ENCODE peak calls at places on chromosomes 12 and 14, in nine cellular contexts. B is non-pigmented ciliary epithelial cell; A is activated T-helper 1 cell treated with anti-CD3 and anti-CD28 coated beads, Interleukin-2, amount 50 U/mL, for 16 hours; Y is CD4-positive, alpha-beta T cell; Z is EH; X is Caki2; H is MM.1S; E is stimulated activated CD8-positive, alpha-beta memory T cell treated with anti-CD3 and anti-CD28 coated beads, Interleukin-4, amount 100 ng/mL, for 1 hour; D is foreskin fibroblast. G is an unnamed sample.

GRCh38 chr12:131752457-131752856 is 41.6 kb downstream of the SFSWAP start:
- DNase-seq in B (no peak), A (no peak), Y (no peak), Z (no peak), X (no peak), H (no peak), E (no peak), D (no peak), G (no peak)

GRCh38 chr12:132202929-132203721 is 58.9 kb downstream of the NOC4L start:
- DNase-seq in B (no peak), A (no peak), Y (no peak), Z (no peak), X (no peak), H (no peak), E (no peak), D (no peak), G (no peak)

GRCh38 chr12:115190191-115190590 is 506.2 kb upstream of the TBX3 start:
- DNase-seq in B (no peak), A (no peak), Y (no peak), Z (no peak), X (no peak), H (no peak), E (no peak), D (peak), G (no peak)

GRCh38 chr12:29164477-29165163 is 15.5 kb downstream of the FAR2 start:
- DNase-seq in B (peak), A (no peak), Y (no peak), Z (peak), X (peak), H (peak), E (no peak), D (peak), G (peak)

GRCh38 chr14:56172571-56172971 is 54.4 kb downstream of the PELI2 start:
- DNase-seq in B (peak), A (no peak), Y (no peak), Z (peak), X (peak), H (no peak), E (no peak), D (peak), G (peak)

GRCh38 chr12:85679296-85679695 is 156.9 kb downstream of the RASSF9 start:
- DNase-seq in B (no peak), A (no peak), Y (no peak), Z (no peak), X (no peak), H (no peak), E (no peak), D (no peak), G (no peak)

GRCh38 chr14:37197421-37198272 is at the start of gene MIPOL1:
- DNase-seq in B (no peak), A (no peak), Y (no peak), Z (peak), X (peak), H (no peak), E (no peak), D (peak), G (peak)

GRCh38 chr12:43758247-43758727 is 303 bp downstream of the PUS7L start:
- DNase-seq in B (no peak), A (no peak), Y (no peak), Z (peak), X (no peak), H (peak), E (peak), D (peak), G (peak)

GRCh38 chr14:61659582-61659981 is 35.7 kb upstream of the HIF1A start:
- DNase-seq in B (no peak), A (no peak), Y (no peak), Z (peak), X (no peak), H (no peak), E (no peak), D (peak), G (no peak)

GRCh38 chr12:6745751-6746525 is 7.0 kb downstream of the MLF2 start:
- DNase-seq in B (no peak), A (no peak), Y (peak), Z (no peak), X (peak), H (no peak), E (no peak), D (no peak), G (no peak)

GRCh38 chr12:62813031-62813829 is 121.7 kb downstream of the PPM1H start:
- DNase-seq in B (no peak), A (no peak), Y (no peak), Z (peak), X (no peak), H (peak), E (no peak), D (peak), G (peak)

GRCh38 chr14:76742961-76743360 is 18.3 kb upstream of the VASH1 start:
- DNase-seq in B (no peak), A (no peak), Y (no peak), Z (no peak), X (no peak), H (no peak), E (no peak), D (no peak), G (no peak)

GRCh38 chr12:50314629-50315312 is 31.5 kb upstream of the LIMA1 start:
- DNase-seq in B (peak), A (no peak), Y (no peak), Z (peak), X (peak), H (no peak), E (no peak), D (peak), G (peak)

GRCh38 chr12:31482816-31483215 is 108.1 kb downstream of the DENND5B start:
- DNase-seq in B (no peak), A (no peak), Y (no peak), Z (peak), X (no peak), H (no peak), E (no peak), D (peak), G (peak)

GRCh38 chr12:85804663-85805062 is 31.5 kb downstream of the RASSF9 start:
- DNase-seq in B (no peak), A (no peak), Y (no peak), Z (peak), X (no peak), H (no peak), E (no peak), D (peak), G (peak)

G was measured in astrocyte of the hippocampus.